ENCODE peak calls at places on chromosomes 4 and X, in ten cellular contexts. G, O, I, S, B, M, Q, H, X and Y are unnamed samples.

GRCh38 chr4:138898282-138898681 is 117.3 kb upstream of the NOCT start:
- DNase-seq in Q (peak), I (no peak), O (no peak), S (no peak), G (no peak), X (no peak), B (no peak), M (peak), H (no peak), Y (no peak)

GRCh38 chr4:70992354-70992753 is 1.1 kb upstream of the DCK start:
- DNase-seq in X (no peak), B (no peak), H (no peak), O (no peak), S (no peak), Q (no peak), I (no peak), G (no peak), M (peak), Y (no peak)

GRCh38 chrX:108224727-108225455 is 133.3 kb downstream of the ATG4A start:
- DNase-seq in S (no peak), I (no peak), H (no peak), X (no peak), Q (peak), B (no peak), G (peak), M (peak), O (peak), Y (peak)

GRCh38 chrX:15675490-15675921 is 10.9 kb upstream of the CLTRN start:
- DNase-seq in X (peak), O (peak), Q (no peak), G (peak), M (peak), S (peak), B (peak), I (peak), H (peak), Y (peak)

GRCh38 chrX:111857534-111857933 is 18.4 kb upstream of the TRPC5OS start:
- DNase-seq in G (no peak), B (no peak), X (no peak), O (no peak), M (no peak), I (no peak), S (no peak), H (no peak), Q (no peak), Y (no peak)

GRCh38 chr4:103018391-103019318 is 850 bp downstream of the SLC9B1 start:
- DNase-seq in I (peak), X (no peak), O (peak), H (no peak), G (no peak), Q (no peak), B (no peak), M (peak), S (no peak), Y (peak)

GRCh38 chr4:126106658-126107057 is 791.9 kb downstream of the FAT4 start:
- DNase-seq in H (no peak), I (no peak), M (no peak), B (no peak), O (no peak), Q (peak), S (no peak), X (no peak), G (peak), Y (no peak)

GRCh38 chrX:134688839-134689238 is 30.6 kb upstream of the PLAC1 start:
- DNase-seq in H (no peak), I (no peak), S (no peak), B (no peak), Q (peak), G (no peak), X (no peak), O (no peak), M (no peak), Y (no peak)

GRCh38 chr4:145186719-145187118 is 6.3 kb upstream of the OTUD4 start:
- DNase-seq in Q (no peak), G (no peak), B (no peak), X (no peak), O (no peak), I (no peak), H (no peak), S (no peak), M (no peak), Y (no peak)

GRCh38 chr4:155578726-155579385 is 87.8 kb upstream of the GUCY1A1 start:
- DNase-seq in B (no peak), O (no peak), G (no peak), X (no peak), M (no peak), I (no peak), S (no peak), H (no peak), Q (peak), Y (no peak)

GRCh38 chrX:30893206-30893605 is 4.2 kb upstream of the TAB3 start:
- DNase-seq in X (no peak), B (no peak), O (no peak), I (no peak), S (no peak), G (no peak), M (no peak), H (no peak), Q (no peak), Y (no peak)

GRCh38 chrX:117002981-117003380 is 540.2 kb upstream of the CT83 start:
- DNase-seq in H (no peak), O (no peak), I (no peak), Q (no peak), M (no peak), X (no peak), B (no peak), G (no peak), S (no peak), Y (no peak)

GRCh38 chr4:83011779-83012630 is 1.4 kb upstream of the LIN54 start:
- DNase-seq in M (peak), H (peak), I (no peak), G (no peak), X (no peak), O (peak), Q (no peak), S (no peak), B (peak), Y (peak)

GRCh38 chrX:109934935-109935334 is 68.0 kb upstream of the TMEM164 start:
- DNase-seq in O (no peak), I (no peak), H (no peak), X (no peak), G (no peak), Q (no peak), S (no peak), B (no peak), M (no peak), Y (no peak)

GRCh38 chrX:56228914-56229313 is 3.2 kb upstream of the KLF8 start:
- DNase-seq in Q (no peak), M (no peak), G (no peak), O (no peak), I (no peak), S (no peak), H (no peak), B (no peak), X (no peak), Y (no peak)

GRCh38 chr4:40546506-40546905 is 83.2 kb downstream of the RBM47 start:
- DNase-seq in H (no peak), O (no peak), Q (no peak), S (no peak), G (no peak), X (no peak), I (no peak), B (no peak), M (no peak), Y (no peak)

GRCh38 chr4:16082424-16083216 is 1.2 kb downstream of the PROM1 start:
- DNase-seq in B (peak), I (peak), M (no peak), H (no peak), O (peak), X (no peak), Q (no peak), G (peak), S (no peak), Y (no peak)

GRCh38 chr4:171846232-171846631 is 33.0 kb downstream of the GALNTL6 start:
- DNase-seq in S (no peak), B (peak), I (peak), G (peak), M (peak), H (peak), O (peak), X (no peak), Q (no peak), Y (no peak)

GRCh38 chr4:113990886-113991285 is 11.4 kb upstream of the ARSJ start:
- DNase-seq in S (no peak), O (no peak), I (no peak), B (no peak), Q (no peak), H (no peak), M (no peak), G (no peak), X (no peak), Y (no peak)

GRCh38 chr4:168076989-168077725 is 15.2 kb upstream of the ANXA10 start:
- DNase-seq in B (no peak), S (no peak), M (peak), X (no peak), H (peak), G (peak), O (peak), Q (peak), I (peak), Y (no peak)

GRCh38 chr4:83121246-83121645 is 6.7 kb upstream of the PLAC8 start:
- DNase-seq in O (no peak), H (no peak), G (no peak), S (no peak), M (no peak), X (no peak), B (no peak), I (no peak), Q (no peak), Y (no peak)

GRCh38 chr4:121740796-121741409 is 24.1 kb downstream of the SMIM43 start:
- DNase-seq in G (no peak), B (no peak), H (no peak), M (no peak), S (no peak), X (no peak), Q (no peak), O (no peak), I (no peak), Y (no peak)

GRCh38 chr4:113760094-113760851 is 1.3 kb downstream of the CAMK2D start:
- DNase-seq in H (no peak), O (peak), S (no peak), I (no peak), B (peak), Q (peak), X (no peak), G (no peak), M (peak), Y (peak)

GRCh38 chr4:82524570-82525152 is 37.1 kb downstream of the TMEM150C start:
- DNase-seq in G (no peak), X (no peak), M (peak), Q (no peak), I (peak), H (no peak), B (no peak), O (no peak), S (no peak), Y (no peak)

GRCh38 chr4:25792200-25792791 is 70.5 kb downstream of the SEL1L3 start:
- DNase-seq in M (peak), S (no peak), O (peak), Q (peak), B (no peak), G (peak), X (no peak), I (peak), H (no peak), Y (no peak)

GRCh38 chrX:42754582-42754981 is 23.4 kb downstream of the PPP1R2C start:
- DNase-seq in B (no peak), H (no peak), G (no peak), Q (no peak), I (no peak), O (no peak), M (no peak), S (no peak), X (no peak), Y (no peak)